ENCODE peak calls at places on chromosomes 1 and 21, in ten cellular contexts. One of them, this sample, is unnamed. For H3K4me1, the result is how much of the 10 kb centered on the place peaks cover.

GRCh38 chr1:90356991-90357390 is 360.1 kb downstream of the BARHL2 start:
- DNase-seq in adrenal gland: no peak
- DNase-seq in kidney: no peak
- DNase-seq in ovary: no peak
- DNase-seq in heart right ventricle: no peak
- DNase-seq in left lung: no peak
- DNase-seq in uterus: no peak
- DNase-seq in A549: no peak
- DNase-seq in sigmoid colon: no peak
- DNase-seq in cardiac muscle cell: no peak
- DNase-seq in this sample: no peak

GRCh38 chr1:201465698-201466290 is 3.2 kb downstream of the PHLDA3 start:
- DNase-seq in kidney: no peak
- DNase-seq in left lung: no peak
- DNase-seq in heart right ventricle: no peak
- DNase-seq in adrenal gland: no peak
- DNase-seq in A549: no peak
- DNase-seq in ovary: no peak
- DNase-seq in uterus: no peak
- DNase-seq in sigmoid colon: no peak
- DNase-seq in cardiac muscle cell: no peak
- DNase-seq in this sample: no peak

GRCh38 chr21:28177008-28177603 is 815.6 kb downstream of the LTN1 start:
- DNase-seq in adrenal gland: no peak
- DNase-seq in uterus: no peak
- DNase-seq in sigmoid colon: no peak
- DNase-seq in heart right ventricle: no peak
- DNase-seq in cardiac muscle cell: no peak
- DNase-seq in kidney: no peak
- DNase-seq in left lung: no peak
- DNase-seq in A549: no peak
- DNase-seq in ovary: no peak
- DNase-seq in this sample: no peak

GRCh38 chr21:38903578-38904193 is 98.0 kb downstream of the ETS2 start:
- DNase-seq in heart right ventricle: no peak
- DNase-seq in cardiac muscle cell: no peak
- DNase-seq in left lung: no peak
- DNase-seq in sigmoid colon: no peak
- DNase-seq in A549: no peak
- DNase-seq in ovary: no peak
- DNase-seq in kidney: no peak
- DNase-seq in uterus: no peak
- DNase-seq in adrenal gland: no peak
- DNase-seq in this sample: no peak

GRCh38 chr1:211951856-211952255 is 83.5 kb downstream of the INTS7 start:
- DNase-seq in sigmoid colon: no peak
- DNase-seq in heart right ventricle: no peak
- DNase-seq in kidney: no peak
- DNase-seq in A549: peak
- DNase-seq in left lung: no peak
- DNase-seq in adrenal gland: no peak
- DNase-seq in uterus: no peak
- DNase-seq in ovary: no peak
- DNase-seq in cardiac muscle cell: peak
- DNase-seq in this sample: no peak

GRCh38 chr1:43835141-43836021 is 98.2 kb upstream of the ARTN start:
- DNase-seq in adrenal gland: no peak
- DNase-seq in uterus: peak
- DNase-seq in kidney: peak
- DNase-seq in ovary: no peak
- DNase-seq in A549: no peak
- DNase-seq in sigmoid colon: no peak
- DNase-seq in left lung: peak
- DNase-seq in heart right ventricle: no peak
- DNase-seq in cardiac muscle cell: peak
- DNase-seq in this sample: no peak

GRCh38 chr1:85933901-85934300 is 222.7 kb downstream of the COL24A1 start:
- DNase-seq in cardiac muscle cell: peak
- DNase-seq in left lung: no peak
- DNase-seq in uterus: no peak
- DNase-seq in kidney: no peak
- DNase-seq in A549: no peak
- DNase-seq in heart right ventricle: no peak
- DNase-seq in ovary: no peak
- DNase-seq in adrenal gland: no peak
- DNase-seq in sigmoid colon: no peak
- DNase-seq in this sample: peak

GRCh38 chr1:206074839-206075238 is 21.9 kb downstream of the RHEX start:
- DNase-seq in uterus: no peak
- DNase-seq in cardiac muscle cell: peak
- DNase-seq in heart right ventricle: no peak
- DNase-seq in A549: no peak
- DNase-seq in sigmoid colon: no peak
- DNase-seq in adrenal gland: no peak
- DNase-seq in left lung: no peak
- DNase-seq in ovary: no peak
- DNase-seq in kidney: no peak
- DNase-seq in this sample: no peak

GRCh38 chr1:164611754-164612642 is 53.0 kb downstream of the PBX1 start:
- DNase-seq in heart right ventricle: peak
- DNase-seq in kidney: no peak
- DNase-seq in adrenal gland: peak
- DNase-seq in sigmoid colon: no peak
- DNase-seq in uterus: no peak
- DNase-seq in left lung: no peak
- DNase-seq in ovary: no peak
- DNase-seq in cardiac muscle cell: peak
- DNase-seq in A549: peak
- DNase-seq in this sample: no peak

GRCh38 chr1:8423702-8424538 is 106.0 kb downstream of the SLC45A1 start:
- DNase-seq in heart right ventricle: peak
- DNase-seq in kidney: peak
- DNase-seq in A549: peak
- DNase-seq in cardiac muscle cell: peak
- DNase-seq in uterus: peak
- DNase-seq in ovary: peak
- DNase-seq in sigmoid colon: peak
- DNase-seq in adrenal gland: peak
- DNase-seq in left lung: peak
- DNase-seq in this sample: peak

GRCh38 chr1:8423134-8423701 is 105.3 kb downstream of the SLC45A1 start:
- DNase-seq in sigmoid colon: peak
- DNase-seq in uterus: peak
- DNase-seq in heart right ventricle: no peak
- DNase-seq in left lung: peak
- DNase-seq in cardiac muscle cell: no peak
- DNase-seq in ovary: peak
- DNase-seq in A549: no peak
- DNase-seq in kidney: peak
- DNase-seq in adrenal gland: peak
- DNase-seq in this sample: no peak

GRCh38 chr1:8425150-8425780 is 107.4 kb downstream of the SLC45A1 start:
- DNase-seq in sigmoid colon: no peak
- DNase-seq in adrenal gland: no peak
- DNase-seq in left lung: no peak
- DNase-seq in uterus: no peak
- DNase-seq in cardiac muscle cell: no peak
- DNase-seq in heart right ventricle: no peak
- DNase-seq in kidney: no peak
- DNase-seq in A549: no peak
- DNase-seq in ovary: no peak
- DNase-seq in this sample: no peak

GRCh38 chr1:8425781-8426161 is 107.9 kb downstream of the SLC45A1 start:
- DNase-seq in A549: no peak
- DNase-seq in adrenal gland: no peak
- DNase-seq in heart right ventricle: no peak
- DNase-seq in ovary: no peak
- DNase-seq in cardiac muscle cell: no peak
- DNase-seq in uterus: no peak
- DNase-seq in sigmoid colon: no peak
- DNase-seq in left lung: no peak
- DNase-seq in kidney: no peak
- DNase-seq in this sample: no peak

DNA sequence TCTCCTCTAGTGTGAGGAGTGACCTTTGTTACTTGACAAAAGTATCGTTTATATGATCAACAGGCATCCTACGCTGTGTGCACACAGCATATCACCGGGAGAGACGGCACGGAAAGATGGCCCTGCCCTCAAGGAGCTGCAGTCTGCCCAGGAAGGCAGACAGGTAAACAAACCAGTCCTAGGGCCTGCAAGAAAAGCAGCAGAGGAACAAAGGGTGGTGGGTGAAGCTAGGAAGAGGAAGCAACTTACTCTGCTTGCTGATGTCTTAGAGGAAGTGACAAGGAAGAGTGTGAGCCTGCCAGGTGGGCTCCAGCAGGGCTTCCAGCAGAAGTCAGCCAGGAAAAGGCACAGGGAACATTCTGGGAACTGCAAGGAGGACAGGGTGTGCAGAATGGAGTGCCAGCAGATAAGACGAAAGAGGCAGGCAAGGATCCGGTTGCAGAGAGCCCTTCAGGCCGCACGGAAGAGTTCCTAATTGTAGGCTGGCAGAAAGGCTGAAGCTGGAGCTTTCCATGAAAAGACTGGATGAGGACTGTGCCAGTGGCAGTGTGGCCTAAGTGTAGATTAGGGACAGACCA is 106.7 kb downstream of the SLC45A1 start:
- DNase-seq in cardiac muscle cell: no peak
- DNase-seq in A549: peak
- DNase-seq in sigmoid colon: peak
- DNase-seq in heart right ventricle: peak
- DNase-seq in uterus: no peak
- DNase-seq in kidney: no peak
- DNase-seq in left lung: peak
- DNase-seq in ovary: no peak
- DNase-seq in adrenal gland: peak
- DNase-seq in this sample: peak
- H3K4me1 ChIP-seq in cardiac muscle cell: half or more
- H3K4me1 ChIP-seq in A549: under half
- H3K4me1 ChIP-seq in sigmoid colon: half or more
- H3K4me1 ChIP-seq in heart right ventricle: half or more
- H3K4me1 ChIP-seq in uterus: under half
- H3K4me1 ChIP-seq in kidney: under half
- H3K4me1 ChIP-seq in left lung: under half
- H3K4me1 ChIP-seq in ovary: under half
- H3K4me1 ChIP-seq in adrenal gland: under half
- H3K4me1 ChIP-seq in this sample: under half

GRCh38 chr1:182598296-182598695 is 5.9 kb downstream of the RGS16 start:
- DNase-seq in A549: no peak
- DNase-seq in sigmoid colon: no peak
- DNase-seq in ovary: no peak
- DNase-seq in kidney: no peak
- DNase-seq in uterus: no peak
- DNase-seq in left lung: no peak
- DNase-seq in heart right ventricle: no peak
- DNase-seq in cardiac muscle cell: no peak
- DNase-seq in adrenal gland: no peak
- DNase-seq in this sample: no peak

GRCh38 chr1:182600036-182600713 is 4.0 kb downstream of the RGS16 start:
- DNase-seq in ovary: no peak
- DNase-seq in adrenal gland: no peak
- DNase-seq in kidney: no peak
- DNase-seq in heart right ventricle: no peak
- DNase-seq in uterus: no peak
- DNase-seq in left lung: no peak
- DNase-seq in sigmoid colon: no peak
- DNase-seq in cardiac muscle cell: no peak
- DNase-seq in A549: no peak
- DNase-seq in this sample: no peak

GRCh38 chr1:182601416-182601786 is 2.8 kb downstream of the RGS16 start:
- DNase-seq in adrenal gland: peak
- DNase-seq in left lung: peak
- DNase-seq in cardiac muscle cell: peak
- DNase-seq in uterus: peak
- DNase-seq in sigmoid colon: peak
- DNase-seq in heart right ventricle: peak
- DNase-seq in kidney: no peak
- DNase-seq in A549: peak
- DNase-seq in ovary: peak
- DNase-seq in this sample: peak

GRCh38 chr1:182600745-182601415 is 3.3 kb downstream of the RGS16 start:
- DNase-seq in A549: no peak
- DNase-seq in kidney: no peak
- DNase-seq in uterus: no peak
- DNase-seq in ovary: no peak
- DNase-seq in cardiac muscle cell: peak
- DNase-seq in sigmoid colon: no peak
- DNase-seq in heart right ventricle: no peak
- DNase-seq in left lung: no peak
- DNase-seq in adrenal gland: no peak
- DNase-seq in this sample: no peak

GRCh38 chr1:182599339-182599738 is 4.8 kb downstream of the RGS16 start:
- DNase-seq in cardiac muscle cell: no peak
- DNase-seq in kidney: no peak
- DNase-seq in A549: no peak
- DNase-seq in left lung: no peak
- DNase-seq in adrenal gland: no peak
- DNase-seq in uterus: no peak
- DNase-seq in heart right ventricle: no peak
- DNase-seq in ovary: no peak
- DNase-seq in sigmoid colon: no peak
- DNase-seq in this sample: no peak
- TF ChIP-seq CTCF in cardiac muscle cell: peak
- TF ChIP-seq CTCF in kidney: peak
- TF ChIP-seq CTCF in A549: peak
- TF ChIP-seq CTCF in left lung: no peak
- TF ChIP-seq CTCF in adrenal gland: no peak
- TF ChIP-seq CTCF in uterus: no peak
- TF ChIP-seq CTCF in heart right ventricle: peak
- TF ChIP-seq CTCF in ovary: no peak
- TF ChIP-seq CTCF in sigmoid colon: no peak
- TF ChIP-seq CTCF in this sample: no peak

GRCh38 chr1:216306830-216307229 is 116.4 kb downstream of the USH2A start:
- DNase-seq in ovary: no peak
- DNase-seq in left lung: no peak
- DNase-seq in sigmoid colon: no peak
- DNase-seq in uterus: no peak
- DNase-seq in cardiac muscle cell: no peak
- DNase-seq in kidney: no peak
- DNase-seq in A549: no peak
- DNase-seq in adrenal gland: no peak
- DNase-seq in heart right ventricle: no peak
- DNase-seq in this sample: no peak
- H3K27ac ChIP-seq in ovary: no peak
- H3K27ac ChIP-seq in left lung: no peak
- H3K27ac ChIP-seq in sigmoid colon: no peak
- H3K27ac ChIP-seq in uterus: no peak
- H3K27ac ChIP-seq in cardiac muscle cell: no peak
- H3K27ac ChIP-seq in kidney: no peak
- H3K27ac ChIP-seq in A549: no peak
- H3K27ac ChIP-seq in adrenal gland: no peak
- H3K27ac ChIP-seq in heart right ventricle: no peak
- H3K27ac ChIP-seq in this sample: no peak

DNA sequence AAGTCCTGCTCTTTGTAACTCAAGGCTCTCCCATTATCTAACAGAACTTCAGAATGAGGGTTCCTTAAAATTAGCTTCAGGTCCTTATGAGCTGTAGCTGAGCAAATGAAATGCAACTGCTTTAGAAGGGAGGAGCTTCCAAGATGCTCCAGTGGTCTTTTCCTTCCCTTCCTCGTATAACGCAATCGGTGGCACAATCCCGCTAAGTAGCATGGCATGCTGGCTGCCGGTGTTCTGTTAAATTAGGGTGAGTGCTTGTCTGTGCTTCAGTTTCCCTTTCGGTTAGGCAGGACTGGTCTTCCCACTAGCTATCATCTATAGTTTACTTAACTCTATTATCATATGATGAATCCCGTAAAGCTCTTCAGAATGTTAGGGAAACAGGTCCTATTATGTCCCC is 922 bp downstream of the KIAA0040 start:
- DNase-seq in uterus: no peak
- DNase-seq in kidney: no peak
- DNase-seq in adrenal gland: peak
- DNase-seq in cardiac muscle cell: no peak
- DNase-seq in left lung: no peak
- DNase-seq in sigmoid colon: no peak
- DNase-seq in ovary: no peak
- DNase-seq in heart right ventricle: peak
- DNase-seq in A549: no peak
- DNase-seq in this sample: no peak
- H3K4me1 ChIP-seq in uterus: under half
- H3K4me1 ChIP-seq in kidney: under half
- H3K4me1 ChIP-seq in adrenal gland: under half
- H3K4me1 ChIP-seq in cardiac muscle cell: under half
- H3K4me1 ChIP-seq in left lung: under half
- H3K4me1 ChIP-seq in sigmoid colon: under half
- H3K4me1 ChIP-seq in ovary: under half
- H3K4me1 ChIP-seq in heart right ventricle: half or more
- H3K4me1 ChIP-seq in A549: under half
- H3K4me1 ChIP-seq in this sample: under half

This sample was measured in tibial artery.